ENCODE peak calls at places on chromosomes 12 and 14, in five cellular contexts. V, U, J, O and G are unnamed samples.

GRCh38 chr12:5191803-5192538 is 148.3 kb downstream of the KCNA5 start:
- DNase-seq in V (no peak), U (no peak), O (no peak), J (no peak), G (no peak)

GRCh38 chr14:68926236-68926635 is 52.9 kb downstream of the ACTN1 start:
- DNase-seq in J (no peak), O (peak), U (no peak), V (no peak), G (no peak)

GRCh38 chr14:65287264-65288131 is 125.0 kb upstream of the FUT8 start:
- DNase-seq in O (no peak), V (no peak), U (no peak), J (no peak), G (peak)

GRCh38 chr12:91361864-91362263 is 179.2 kb upstream of the DCN start:
- DNase-seq in U (no peak), V (no peak), O (peak), J (no peak), G (no peak)

GRCh38 chr14:31578792-31579191 is 17.6 kb downstream of the NUBPL start:
- DNase-seq in O (no peak), V (no peak), J (no peak), U (no peak), G (no peak)

GRCh38 chr12:71636704-71637115 is 26.9 kb downstream of the ZFC3H1 start:
- DNase-seq in J (no peak), O (peak), U (no peak), V (no peak), G (no peak)

GRCh38 chr12:47844264-47845020 is 24.7 kb upstream of the HDAC7 start:
- DNase-seq in U (no peak), O (no peak), J (no peak), V (no peak), G (peak)

GRCh38 chr12:83016226-83016835 is 329.6 kb downstream of the TMTC2 start:
- DNase-seq in U (no peak), O (peak), V (no peak), J (no peak), G (peak)

GRCh38 chr12:96070670-96071279 is 35.4 kb upstream of the LTA4H start:
- DNase-seq in O (no peak), U (no peak), V (no peak), J (no peak), G (no peak)

GRCh38 chr12:132872975-132873421 is 14.4 kb downstream of the CHFR start:
- DNase-seq in J (no peak), O (no peak), U (no peak), V (no peak), G (no peak)